ENCODE peak calls at places on chromosome 15, in four cellular contexts. T is HT1080; A is activated CD4-positive, CD25-positive, alpha-beta regulatory T cell treated with anti-CD3 and anti-CD28 coated beads, Interleukin-2, amount 50 U/mL, for 72 hours; V is EL. I is an unnamed sample.

GRCh38 chr15:25616471-25616870 is 177.6 kb upstream of the UBE3A start:
- DNase-seq in T (peak; percentile 17), A (no peak), V (no peak), I (peak; percentile 59)

GRCh38 chr15:66838671-66839239 is 136.7 kb downstream of the SMAD6 start:
- DNase-seq in A (no peak), T (peak; percentile 48), V (peak; percentile 63), I (peak; percentile 62)

GRCh38 chr15:101469520-101470288 is 19.8 kb downstream of the PCSK6 start:
- DNase-seq in T (no peak), A (no peak), V (no peak), I (no peak)

GRCh38 chr15:85752591-85752990 is 42.1 kb downstream of the KLHL25 start:
- DNase-seq in A (peak; percentile 25), V (no peak), T (no peak), I (no peak)

GRCh38 chr15:87949214-87949933 is 307.2 kb downstream of the NTRK3 start:
- DNase-seq in A (no peak), V (no peak), T (no peak), I (no peak)

GRCh38 chr15:90565866-90566265 is 36.1 kb downstream of the CRTC3 start:
- DNase-seq in T (no peak), V (no peak), A (no peak), I (no peak)

GRCh38 chr15:94769089-94769488 is 537.7 kb downstream of the MCTP2 start:
- DNase-seq in A (no peak), T (no peak), V (no peak), I (no peak)

GRCh38 chr15:25066708-25067107 is 111.9 kb downstream of the SNRPN start:
- DNase-seq in T (no peak), A (no peak), V (no peak), I (no peak)

GRCh38 chr15:63983071-63983711 is 63.1 kb downstream of the DAPK2 start:
- DNase-seq in T (no peak), A (no peak), V (no peak), I (no peak)

GRCh38 chr15:51240066-51240465 is 98.3 kb downstream of the CYP19A1 start:
- DNase-seq in T (no peak), V (no peak), A (no peak), I (no peak)

GRCh38 chr15:68679961-68680371 is 101.2 kb downstream of the CORO2B start:
- DNase-seq in V (no peak), T (no peak), A (peak; percentile 15), I (no peak)

GRCh38 chr15:49223536-49224274 is 53.7 kb downstream of the GALK2 start:
- DNase-seq in V (peak; percentile 13), A (no peak), T (no peak), I (peak; percentile 20)